ENCODE peak calls at places on chromosomes 2 and 18, in nine cellular contexts. One of them, this sample, is unnamed.

GRCh38 chr2:105515581-105516415 is 116.9 kb upstream of the FHL2 start:
- DNase-seq in heart left ventricle: peak; percentile 89
- DNase-seq in SIG-M5: no peak
- DNase-seq in stimulated activated CD4-positive, alpha-beta T cell treated with anti-CD3 and anti-CD28 coated beads, Interleukin-15, amount 100 ng/mL, for 1 hour: no peak
- DNase-seq in aorta: peak; percentile 58
- DNase-seq in naive B cell: no peak
- DNase-seq in CD4-positive, alpha-beta T cell: no peak
- DNase-seq in NCI-H2029: peak; percentile 49
- DNase-seq in anterior cingulate cortex: peak; percentile 5
- DNase-seq in this sample: no peak

GRCh38 chr2:170782673-170783072 is 12.5 kb downstream of the ERICH2 start:
- DNase-seq in heart left ventricle: no peak
- DNase-seq in SIG-M5: no peak
- DNase-seq in stimulated activated CD4-positive, alpha-beta T cell treated with anti-CD3 and anti-CD28 coated beads, Interleukin-15, amount 100 ng/mL, for 1 hour: no peak
- DNase-seq in aorta: no peak
- DNase-seq in naive B cell: no peak
- DNase-seq in CD4-positive, alpha-beta T cell: no peak
- DNase-seq in NCI-H2029: no peak
- DNase-seq in anterior cingulate cortex: no peak
- DNase-seq in this sample: no peak

GRCh38 chr2:61249521-61250071 is 87.6 kb downstream of the C2orf74 start:
- DNase-seq in heart left ventricle: no peak
- DNase-seq in SIG-M5: no peak
- DNase-seq in stimulated activated CD4-positive, alpha-beta T cell treated with anti-CD3 and anti-CD28 coated beads, Interleukin-15, amount 100 ng/mL, for 1 hour: no peak
- DNase-seq in aorta: no peak
- DNase-seq in naive B cell: no peak
- DNase-seq in CD4-positive, alpha-beta T cell: no peak
- DNase-seq in NCI-H2029: no peak
- DNase-seq in anterior cingulate cortex: no peak
- DNase-seq in this sample: no peak

GRCh38 chr2:162297925-162298552 is 20.4 kb downstream of the IFIH1 start:
- DNase-seq in heart left ventricle: peak; percentile 66
- DNase-seq in SIG-M5: no peak
- DNase-seq in stimulated activated CD4-positive, alpha-beta T cell treated with anti-CD3 and anti-CD28 coated beads, Interleukin-15, amount 100 ng/mL, for 1 hour: no peak
- DNase-seq in aorta: no peak
- DNase-seq in naive B cell: peak; percentile 43
- DNase-seq in CD4-positive, alpha-beta T cell: no peak
- DNase-seq in NCI-H2029: peak; percentile 68
- DNase-seq in anterior cingulate cortex: no peak
- DNase-seq in this sample: peak; percentile 64

GRCh38 chr2:234735829-234736228 is 216.0 kb upstream of the SH3BP4 start:
- DNase-seq in heart left ventricle: no peak
- DNase-seq in SIG-M5: no peak
- DNase-seq in stimulated activated CD4-positive, alpha-beta T cell treated with anti-CD3 and anti-CD28 coated beads, Interleukin-15, amount 100 ng/mL, for 1 hour: no peak
- DNase-seq in aorta: no peak
- DNase-seq in naive B cell: no peak
- DNase-seq in CD4-positive, alpha-beta T cell: no peak
- DNase-seq in NCI-H2029: no peak
- DNase-seq in anterior cingulate cortex: no peak
- DNase-seq in this sample: no peak

GRCh38 chr2:81714817-81715216 is 1410.3 kb upstream of the LRRTM1 start:
- DNase-seq in heart left ventricle: no peak
- DNase-seq in SIG-M5: no peak
- DNase-seq in stimulated activated CD4-positive, alpha-beta T cell treated with anti-CD3 and anti-CD28 coated beads, Interleukin-15, amount 100 ng/mL, for 1 hour: no peak
- DNase-seq in aorta: no peak
- DNase-seq in naive B cell: no peak
- DNase-seq in CD4-positive, alpha-beta T cell: no peak
- DNase-seq in NCI-H2029: no peak
- DNase-seq in anterior cingulate cortex: no peak
- DNase-seq in this sample: no peak

GRCh38 chr18:64260810-64261209 is 111.9 kb upstream of the LINC00305 start:
- DNase-seq in heart left ventricle: no peak
- DNase-seq in SIG-M5: no peak
- DNase-seq in stimulated activated CD4-positive, alpha-beta T cell treated with anti-CD3 and anti-CD28 coated beads, Interleukin-15, amount 100 ng/mL, for 1 hour: no peak
- DNase-seq in aorta: no peak
- DNase-seq in naive B cell: no peak
- DNase-seq in CD4-positive, alpha-beta T cell: no peak
- DNase-seq in NCI-H2029: no peak
- DNase-seq in anterior cingulate cortex: no peak
- DNase-seq in this sample: no peak

GRCh38 chr2:219032051-219032745 is 9.1 kb downstream of the CFAP65 start:
- DNase-seq in heart left ventricle: no peak
- DNase-seq in SIG-M5: no peak
- DNase-seq in stimulated activated CD4-positive, alpha-beta T cell treated with anti-CD3 and anti-CD28 coated beads, Interleukin-15, amount 100 ng/mL, for 1 hour: no peak
- DNase-seq in aorta: no peak
- DNase-seq in naive B cell: no peak
- DNase-seq in CD4-positive, alpha-beta T cell: no peak
- DNase-seq in NCI-H2029: no peak
- DNase-seq in anterior cingulate cortex: no peak
- DNase-seq in this sample: no peak

GRCh38 chr2:21740529-21740928 is 616.8 kb downstream of the TDRD15 start:
- DNase-seq in heart left ventricle: no peak
- DNase-seq in SIG-M5: no peak
- DNase-seq in stimulated activated CD4-positive, alpha-beta T cell treated with anti-CD3 and anti-CD28 coated beads, Interleukin-15, amount 100 ng/mL, for 1 hour: no peak
- DNase-seq in aorta: no peak
- DNase-seq in naive B cell: no peak
- DNase-seq in CD4-positive, alpha-beta T cell: no peak
- DNase-seq in NCI-H2029: no peak
- DNase-seq in anterior cingulate cortex: no peak
- DNase-seq in this sample: no peak

GRCh38 chr2:160220545-160221009 is 20.5 kb upstream of the ITGB6 start:
- DNase-seq in heart left ventricle: no peak
- DNase-seq in SIG-M5: no peak
- DNase-seq in stimulated activated CD4-positive, alpha-beta T cell treated with anti-CD3 and anti-CD28 coated beads, Interleukin-15, amount 100 ng/mL, for 1 hour: no peak
- DNase-seq in aorta: no peak
- DNase-seq in naive B cell: no peak
- DNase-seq in CD4-positive, alpha-beta T cell: no peak
- DNase-seq in NCI-H2029: no peak
- DNase-seq in anterior cingulate cortex: no peak
- DNase-seq in this sample: no peak

GRCh38 chr18:31857516-31858106 is 85.3 kb downstream of the TRAPPC8 start:
- DNase-seq in heart left ventricle: no peak
- DNase-seq in SIG-M5: no peak
- DNase-seq in stimulated activated CD4-positive, alpha-beta T cell treated with anti-CD3 and anti-CD28 coated beads, Interleukin-15, amount 100 ng/mL, for 1 hour: no peak
- DNase-seq in aorta: no peak
- DNase-seq in naive B cell: no peak
- DNase-seq in CD4-positive, alpha-beta T cell: no peak
- DNase-seq in NCI-H2029: no peak
- DNase-seq in anterior cingulate cortex: no peak
- DNase-seq in this sample: no peak

GRCh38 chr2:118974103-118974911 is 32.3 kb downstream of the MARCO start:
- DNase-seq in heart left ventricle: no peak
- DNase-seq in SIG-M5: peak; percentile 67
- DNase-seq in stimulated activated CD4-positive, alpha-beta T cell treated with anti-CD3 and anti-CD28 coated beads, Interleukin-15, amount 100 ng/mL, for 1 hour: no peak
- DNase-seq in aorta: no peak
- DNase-seq in naive B cell: no peak
- DNase-seq in CD4-positive, alpha-beta T cell: no peak
- DNase-seq in NCI-H2029: no peak
- DNase-seq in anterior cingulate cortex: no peak
- DNase-seq in this sample: peak; percentile 25

GRCh38 chr2:43131051-43131889 is 95.1 kb downstream of the ZFP36L2 start:
- DNase-seq in heart left ventricle: peak; percentile 73
- DNase-seq in SIG-M5: peak; percentile 87
- DNase-seq in stimulated activated CD4-positive, alpha-beta T cell treated with anti-CD3 and anti-CD28 coated beads, Interleukin-15, amount 100 ng/mL, for 1 hour: peak; percentile 39
- DNase-seq in aorta: peak; percentile 85
- DNase-seq in naive B cell: peak; percentile 90
- DNase-seq in CD4-positive, alpha-beta T cell: peak; percentile 78
- DNase-seq in NCI-H2029: no peak
- DNase-seq in anterior cingulate cortex: no peak
- DNase-seq in this sample: peak; percentile 99

GRCh38 chr2:138708682-138709241 is 71.4 kb downstream of the NXPH2 start:
- DNase-seq in heart left ventricle: no peak
- DNase-seq in SIG-M5: no peak
- DNase-seq in stimulated activated CD4-positive, alpha-beta T cell treated with anti-CD3 and anti-CD28 coated beads, Interleukin-15, amount 100 ng/mL, for 1 hour: no peak
- DNase-seq in aorta: no peak
- DNase-seq in naive B cell: no peak
- DNase-seq in CD4-positive, alpha-beta T cell: no peak
- DNase-seq in NCI-H2029: peak; percentile 14
- DNase-seq in anterior cingulate cortex: no peak
- DNase-seq in this sample: no peak